ENCODE peak calls at places on chromosomes 2 and 18, in five cellular contexts. D is HepG2, M is GM12878, G is A549, E is GM23338. I is an unnamed sample.

GRCh38 chr2:230472619-230473018 is 56.6 kb downstream of the SP100 start:
- DNase-seq in D (no peak), M (peak), G (no peak), E (no peak), I (peak)

GRCh38 chr2:169479257-169480078 is at the start of gene BBS5:
- DNase-seq in D (peak), M (peak), G (peak), E (peak), I (peak)

GRCh38 chr2:111119004-111119846 is 1.5 kb upstream of the BCL2L11 start:
- DNase-seq in D (no peak), M (no peak), G (no peak), E (peak), I (no peak)

GRCh38 chr2:156329922-156330726 is 2.4 kb downstream of the NR4A2 start:
- DNase-seq in D (no peak), M (no peak), G (no peak), E (peak), I (no peak)

GRCh38 chr2:162474006-162474405 is 130.1 kb downstream of the GCA start:
- DNase-seq in D (no peak), M (no peak), G (no peak), E (no peak), I (no peak)

GRCh38 chr2:201130524-201131186 is 14.7 kb downstream of the CFLAR start:
- DNase-seq in D (no peak), M (no peak), G (no peak), E (peak), I (peak)

GRCh38 chr2:27009083-27009482 is 23.7 kb upstream of the TMEM214 start:
- DNase-seq in D (no peak), M (no peak), G (no peak), E (no peak), I (no peak)

GRCh38 chr2:50885948-50886347 is 146.0 kb downstream of the NRXN1 start:
- DNase-seq in D (no peak), M (no peak), G (no peak), E (no peak), I (no peak)

GRCh38 chr2:227414846-227415245 is 27.1 kb upstream of the SCYGR1 start:
- DNase-seq in D (peak), M (no peak), G (no peak), E (no peak), I (no peak)

GRCh38 chr2:237074211-237074993 is 11.3 kb upstream of the COPS8 start:
- DNase-seq in D (no peak), M (no peak), G (no peak), E (no peak), I (no peak)

GRCh38 chr2:37349376-37349775 is 4.9 kb downstream of the QPCT start:
- DNase-seq in D (peak), M (no peak), G (no peak), E (peak), I (no peak)

GRCh38 chr2:26509141-26509540 is 31.2 kb upstream of the OTOF start:
- DNase-seq in D (no peak), M (no peak), G (no peak), E (no peak), I (no peak)

GRCh38 chr2:177272765-177273164 is 8.2 kb upstream of the NFE2L2 start:
- DNase-seq in D (no peak), M (no peak), G (no peak), E (no peak), I (no peak)

GRCh38 chr18:23844991-23845680 is 155.9 kb downstream of the LAMA3 start:
- DNase-seq in D (no peak), M (no peak), G (no peak), E (peak), I (no peak)

GRCh38 chr2:133557624-133558023 is 10.6 kb downstream of the NCKAP5 start:
- DNase-seq in D (no peak), M (no peak), G (no peak), E (no peak), I (no peak)

GRCh38 chr2:46388873-46389272 is 90.5 kb upstream of the TMEM247 start:
- DNase-seq in D (no peak), M (no peak), G (no peak), E (no peak), I (no peak)

GRCh38 chr2:86622878-86623548 is 652 bp downstream of the RNF103 start:
- DNase-seq in D (no peak), M (no peak), G (peak), E (peak), I (peak)

GRCh38 chr2:137708311-137708710 is 256.0 kb upstream of the HNMT start:
- DNase-seq in D (no peak), M (no peak), G (no peak), E (no peak), I (no peak)

GRCh38 chr2:239296020-239296932 is 104.5 kb downstream of the HDAC4 start:
- DNase-seq in D (peak), M (no peak), G (no peak), E (no peak), I (no peak)

GRCh38 chr2:19623488-19623887 is 265.1 kb upstream of the OSR1 start:
- DNase-seq in D (no peak), M (no peak), G (no peak), E (no peak), I (no peak)

GRCh38 chr2:238985931-238986446 is 138.1 kb downstream of the TWIST2 start:
- DNase-seq in D (no peak), M (no peak), G (no peak), E (peak), I (no peak)

DNA sequence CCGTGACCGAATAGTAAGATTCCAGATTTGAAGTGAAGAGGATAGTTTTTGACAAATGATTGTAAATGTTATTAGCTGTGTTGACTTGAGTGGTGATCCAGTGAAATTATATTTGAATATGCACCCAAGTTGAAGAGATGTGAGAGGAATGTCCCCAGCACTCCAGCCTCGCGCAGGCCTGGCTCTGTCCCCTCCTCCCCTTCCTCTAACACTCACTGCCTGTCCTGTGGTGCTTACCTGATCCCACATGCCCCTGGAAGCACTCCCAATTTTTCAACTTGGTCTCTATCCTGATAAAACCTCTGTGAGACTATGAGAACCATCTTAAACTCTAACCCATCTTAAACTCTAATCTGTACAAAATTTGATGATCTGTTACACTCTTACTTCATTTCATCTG is 154.7 kb upstream of the LRP1B start:
- DNase-seq in D (no peak), M (no peak), G (no peak), E (peak), I (no peak)
- TF ChIP-seq JUNB in D (no peak), M (no peak), G (no peak), E (no peak), I (no peak)

GRCh38 chr2:38432827-38433606 is 55.9 kb upstream of the ATL2 start:
- DNase-seq in D (peak), M (no peak), G (no peak), E (no peak), I (no peak)

GRCh38 chr2:38428940-38429339 is 51.9 kb upstream of the ATL2 start:
- DNase-seq in D (no peak), M (no peak), G (no peak), E (no peak), I (no peak)

GRCh38 chr2:38427936-38428335 is 50.9 kb upstream of the ATL2 start:
- DNase-seq in D (no peak), M (no peak), G (no peak), E (peak), I (no peak)

GRCh38 chr2:38430196-38430595 is 53.1 kb upstream of the ATL2 start:
- DNase-seq in D (no peak), M (no peak), G (no peak), E (no peak), I (no peak)

GRCh38 chr2:38430603-38431002 is 53.5 kb upstream of the ATL2 start:
- DNase-seq in D (no peak), M (no peak), G (no peak), E (no peak), I (no peak)
- TF ChIP-seq JUNB in D (no peak), M (no peak), G (no peak), E (no peak), I (no peak)

GRCh38 chr2:164597988-164598387 is 23.3 kb downstream of the GRB14 start:
- DNase-seq in D (no peak), M (no peak), G (no peak), E (no peak), I (no peak)

GRCh38 chr2:164589522-164589921 is 31.8 kb downstream of the GRB14 start:
- DNase-seq in D (no peak), M (no peak), G (no peak), E (no peak), I (no peak)

GRCh38 chr2:164593541-164593940 is 27.7 kb downstream of the GRB14 start:
- DNase-seq in D (no peak), M (no peak), G (no peak), E (peak), I (no peak)

GRCh38 chr2:164595031-164595430 is 26.3 kb downstream of the GRB14 start:
- DNase-seq in D (no peak), M (no peak), G (no peak), E (no peak), I (no peak)

DNA sequence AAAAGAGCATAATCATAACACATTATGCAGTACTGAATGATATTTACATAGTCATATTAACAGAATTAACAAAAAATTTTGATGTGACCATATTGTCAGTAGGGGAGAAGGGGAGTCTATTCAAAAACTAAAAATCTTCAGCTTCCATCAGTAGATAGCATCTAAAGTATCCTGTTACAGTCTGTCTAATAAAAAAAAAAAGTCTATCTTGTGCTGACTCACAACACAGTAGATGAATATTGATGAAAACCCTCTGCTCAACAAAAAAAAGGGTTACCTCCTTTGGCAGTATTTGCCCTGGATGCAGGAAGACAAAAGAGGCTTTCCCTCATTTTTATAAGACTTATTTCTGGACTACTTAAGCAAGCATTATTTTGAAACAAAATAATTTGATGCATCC is 27.3 kb downstream of the GRB14 start:
- DNase-seq in D (no peak), M (no peak), G (no peak), E (no peak), I (no peak)
- TF ChIP-seq JUNB in D (no peak), M (no peak), G (no peak), E (no peak), I (no peak)

DNA sequence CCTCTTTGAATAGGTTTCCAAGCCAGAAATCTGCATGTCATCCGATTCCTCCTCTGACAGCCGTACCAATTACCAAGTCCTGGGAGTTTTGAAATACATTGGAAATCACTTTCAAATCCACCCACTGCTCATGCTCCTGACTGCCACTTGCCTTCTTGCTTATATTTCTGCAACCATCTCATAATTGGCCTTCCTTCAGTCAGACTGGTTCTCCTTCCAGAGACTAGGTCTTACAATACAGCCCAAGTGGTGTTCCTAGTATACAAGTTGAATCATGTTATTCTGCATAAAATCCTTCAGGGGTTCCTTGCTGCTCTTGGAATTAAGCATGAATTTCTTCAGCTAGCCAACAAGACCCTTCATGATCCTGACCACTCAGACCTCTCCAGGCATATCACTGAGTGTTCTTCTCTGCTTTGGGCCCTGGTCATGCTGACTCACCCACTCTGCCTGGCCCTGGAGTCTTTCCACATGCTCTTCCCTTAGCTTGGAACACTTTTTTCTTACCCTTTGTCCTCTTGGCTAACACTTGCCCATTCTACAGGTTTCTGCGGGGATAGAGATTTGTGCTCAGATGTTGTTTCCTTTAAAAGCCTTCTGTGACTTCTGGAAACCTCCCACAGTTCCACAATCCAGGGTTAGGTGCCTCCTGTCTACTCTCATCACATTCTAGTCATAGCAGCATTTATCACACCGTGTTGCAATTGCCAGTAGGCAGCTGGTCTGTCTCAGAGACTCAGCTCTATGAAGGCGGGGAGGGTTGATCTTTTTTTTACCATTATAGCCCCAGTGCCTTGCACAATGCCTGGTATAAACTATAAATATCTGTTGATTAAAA is 157.6 kb downstream of the ARL6IP6 start:
- DNase-seq in D (no peak), M (no peak), G (no peak), E (no peak), I (no peak)
- TF ChIP-seq JUNB in D (no peak), M (no peak), G (no peak), E (no peak), I (no peak)

GRCh38 chr2:96800061-96800761 is 15.9 kb upstream of the CNNM3 start:
- DNase-seq in D (no peak), M (no peak), G (no peak), E (no peak), I (no peak)

GRCh38 chr2:96801464-96802280 is 14.4 kb upstream of the CNNM3 start:
- DNase-seq in D (no peak), M (no peak), G (no peak), E (no peak), I (no peak)

GRCh38 chr2:96800762-96801463 is 15.2 kb upstream of the CNNM3 start:
- DNase-seq in D (peak), M (no peak), G (peak), E (peak), I (peak)

GRCh38 chr2:96798733-96799622 is 17.1 kb upstream of the CNNM3 start:
- DNase-seq in D (no peak), M (no peak), G (no peak), E (no peak), I (no peak)

DNA sequence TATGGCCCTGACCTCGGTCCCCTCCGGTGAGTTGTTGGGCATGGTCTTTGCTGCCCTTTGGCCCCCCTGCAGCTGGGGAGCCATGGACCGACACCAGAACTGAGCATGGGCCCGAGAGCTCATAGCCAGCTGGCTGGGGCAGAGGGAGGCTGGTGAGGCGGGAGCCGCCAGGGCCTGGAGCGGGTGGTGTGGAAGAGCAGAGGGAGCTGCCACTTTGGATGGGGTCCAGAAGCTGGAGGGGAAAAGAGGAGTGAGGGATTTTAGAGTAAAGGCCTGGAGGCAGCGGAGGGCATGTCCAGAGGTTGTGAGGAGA is 16.5 kb upstream of the CNNM3 start:
- DNase-seq in D (no peak), M (no peak), G (no peak), E (no peak), I (no peak)
- TF ChIP-seq JUNB in D (no peak), M (no peak), G (no peak), E (no peak), I (no peak)

GRCh38 chr2:7289697-7290096 is 372.5 kb downstream of the RNF144A start:
- DNase-seq in D (no peak), M (no peak), G (no peak), E (peak), I (no peak)
- TF ChIP-seq JUNB in D (no peak), M (no peak), G (no peak), E (no peak), I (no peak)